ENCODE peak calls at places on chromosome X, in seven cellular contexts. P is effector memory CD8-positive, alpha-beta T cell; Z is GM03348; L is activated CD4-positive, alpha-beta T cell treated with anti-CD3 and anti-CD28 coated beads, Interleukin-2, amount 50 U/mL, for 24 hours; J is CD4-positive, CD25-positive, alpha-beta regulatory T cell; M is astrocyte of the spinal cord; C is HFF-Myc. V is an unnamed sample.

GRCh38 chrX:30653415-30654131 is at the start of gene GK:
- DNase-seq in P (peak), Z (no peak), L (no peak), J (peak), M (no peak), C (no peak), V (peak)

GRCh38 chrX:44898411-44899221 is 25.6 kb downstream of the KDM6A start:
- DNase-seq in P (no peak), Z (no peak), L (no peak), J (no peak), M (no peak), C (no peak), V (no peak)

GRCh38 chrX:134520860-134521390 is 61.0 kb downstream of the HPRT1 start:
- DNase-seq in P (no peak), Z (peak), L (no peak), J (no peak), M (peak), C (peak), V (no peak)

GRCh38 chrX:33272986-33273385 is 61.6 kb upstream of the DMD start:
- DNase-seq in P (no peak), Z (no peak), L (no peak), J (no peak), M (no peak), C (no peak), V (no peak)

GRCh38 chrX:48802089-48802812 is 384 bp downstream of the HDAC6 start:
- DNase-seq in P (peak), Z (peak), L (no peak), J (peak), M (peak), C (peak), V (peak)

GRCh38 chrX:155027509-155028066 is 944 bp downstream of the FUNDC2 start:
- DNase-seq in P (no peak), Z (peak), L (no peak), J (no peak), M (peak), C (no peak), V (no peak)

GRCh38 chrX:124212622-124213021 is 119.8 kb upstream of the TEX13D start:
- DNase-seq in P (peak), Z (no peak), L (no peak), J (no peak), M (no peak), C (no peak), V (no peak)

GRCh38 chrX:37998586-37999267 is 7.6 kb upstream of the SYTL5 start:
- DNase-seq in P (no peak), Z (no peak), L (no peak), J (no peak), M (peak), C (no peak), V (no peak)

GRCh38 chrX:149487292-149487691 is 17.8 kb downstream of the IDS start:
- DNase-seq in P (no peak), Z (no peak), L (no peak), J (no peak), M (no peak), C (no peak), V (no peak)

GRCh38 chrX:12825801-12826200 is 34.6 kb downstream of the PRPS2 start:
- DNase-seq in P (no peak), Z (no peak), L (no peak), J (no peak), M (peak), C (no peak), V (no peak)

GRCh38 chrX:33194876-33195433 is 16.4 kb downstream of the DMD start:
- DNase-seq in P (no peak), Z (no peak), L (no peak), J (no peak), M (peak), C (no peak), V (no peak)

GRCh38 chrX:78024349-78025108 is 55.1 kb upstream of the PGAM4 start:
- DNase-seq in P (peak), Z (peak), L (no peak), J (peak), M (no peak), C (no peak), V (no peak)

GRCh38 chrX:121457096-121457495 is 409.7 kb downstream of the GLUD2 start:
- DNase-seq in P (no peak), Z (no peak), L (no peak), J (no peak), M (no peak), C (no peak), V (no peak)

GRCh38 chrX:47232803-47233332 is at the start of gene USP11:
- DNase-seq in P (peak), Z (peak), L (no peak), J (peak), M (peak), C (no peak), V (no peak)

V was measured in left lobe of liver.